ENCODE peak calls at places on chromosome 13, in four cellular contexts. M is GM12878, K is IMR-90, H is K562. W is an unnamed sample.

GRCh38 chr13:72163671-72164070 is 296.7 kb upstream of the DACH1 start:
- DNase-seq in H (no peak), K (no peak), M (no peak), W (no peak)

GRCh38 chr13:30038884-30039283 is 188.5 kb upstream of the UBL3 start:
- DNase-seq in H (no peak), K (peak; percentile 60), M (no peak), W (no peak)

GRCh38 chr13:62294210-62294609 is 878.6 kb upstream of the PCDH20 start:
- DNase-seq in K (peak; percentile 18), M (no peak), H (no peak), W (no peak)

GRCh38 chr13:20960663-20961309 is 58.2 kb upstream of the XPO4 start:
- DNase-seq in H (no peak), K (no peak), M (no peak), W (no peak)

GRCh38 chr13:110565296-110565695 is 3.8 kb upstream of the RAB20 start:
- DNase-seq in K (no peak), M (no peak), H (no peak), W (no peak)

GRCh38 chr13:36430247-36431203 is 1.8 kb upstream of the CCNA1 start:
- DNase-seq in K (no peak), M (no peak), H (no peak), W (peak; percentile 11)

GRCh38 chr13:73061478-73062275 is 2.9 kb downstream of the KLF5 start:
- DNase-seq in H (no peak), K (no peak), M (no peak), W (no peak)

GRCh38 chr13:97537110-97537509 is 103.1 kb downstream of the RAP2A start:
- DNase-seq in M (peak; percentile 40), K (no peak), H (no peak), W (no peak)

GRCh38 chr13:31786011-31786410 is 46.7 kb downstream of the RXFP2 start:
- DNase-seq in H (no peak), K (no peak), M (no peak), W (no peak)

GRCh38 chr13:55439450-55439849 is 1701.3 kb upstream of the PRR20A start:
- DNase-seq in M (no peak), H (no peak), K (no peak), W (no peak)
- TF ChIP-seq RCOR1 in M (no peak), H (no peak), K (no peak), W (no peak)

GRCh38 chr13:98751397-98752110 is 918 bp downstream of the SLC15A1 start:
- DNase-seq in M (no peak), H (no peak), K (peak; percentile 5), W (peak; percentile 28)
- TF ChIP-seq SMC3 in M (no peak), H (no peak), K (no peak), W (no peak)

GRCh38 chr13:33281951-33282595 is 3.5 kb downstream of the STARD13 start:
- DNase-seq in K (peak; percentile 92), M (no peak), H (no peak), W (no peak)
- TF ChIP-seq MXI1 in K (peak; percentile 37), M (no peak), H (no peak), W (no peak)

DNA sequence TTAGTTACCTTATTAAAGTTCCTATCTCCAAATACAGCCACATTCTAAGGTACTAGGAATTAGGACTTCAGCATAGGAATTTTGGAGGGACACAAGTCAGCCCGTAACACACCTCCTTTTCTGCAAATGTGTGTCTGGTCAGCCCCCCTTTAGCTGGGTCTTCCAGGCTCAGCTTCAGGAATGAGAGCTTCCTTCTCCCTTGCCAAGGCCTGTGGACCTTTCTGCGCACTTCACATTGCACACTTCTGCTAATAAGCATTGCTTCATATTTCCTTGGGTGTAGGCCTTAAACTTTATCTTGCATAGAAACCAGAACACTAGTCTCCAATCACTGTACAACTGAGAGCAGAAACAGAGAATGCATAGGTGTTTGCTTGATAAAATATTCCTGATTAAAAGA is 4.5 kb upstream of the STK24 start:
- DNase-seq in H (no peak), K (no peak), M (no peak), W (no peak)
- TF ChIP-seq RCOR1 in H (no peak), K (no peak), M (no peak), W (no peak)

DNA sequence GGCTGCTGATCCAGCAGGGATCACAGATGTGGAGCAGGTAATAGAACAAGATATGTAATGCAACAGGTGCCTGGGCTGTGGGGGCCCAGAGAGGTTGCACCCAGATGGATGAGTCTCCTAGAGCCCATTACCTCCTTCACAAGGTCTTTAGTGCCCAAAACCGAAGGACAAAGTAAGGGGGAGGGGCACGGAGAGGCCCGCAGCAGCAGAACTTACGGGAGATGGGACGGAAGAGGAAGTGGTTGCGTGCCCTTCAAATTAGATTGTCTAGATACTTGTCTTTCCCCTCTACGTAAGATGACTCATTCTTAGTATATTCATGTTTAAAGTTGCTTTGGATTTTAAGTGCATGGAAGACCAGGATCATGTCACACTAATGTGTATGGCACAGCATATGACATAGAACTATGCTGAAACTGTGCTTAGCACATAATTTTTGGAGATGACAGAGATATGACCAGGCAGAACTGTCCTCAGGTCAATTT is 5.7 kb upstream of the MRPS31 start:
- DNase-seq in M (no peak), H (peak; percentile 14), K (peak; percentile 55), W (no peak)
- TF ChIP-seq SMC3 in M (no peak), H (no peak), K (no peak), W (no peak)